ENCODE peak calls at places on chromosomes 16 and 17, in eight cellular contexts. F is AG04450; M is bronchial epithelial cell; I is esophagus squamous epithelium; J is thoracic aorta; D is CD8-positive, alpha-beta T cell; R is SK-N-SH; A is esophagus muscularis mucosa. B is an unnamed sample.

GRCh38 chr17:73436966-73437365 is 125.2 kb upstream of the CDC42EP4 start:
- DNase-seq in M (no peak), I (no peak), A (no peak), D (no peak), F (no peak), R (no peak), J (no peak), B (peak; percentile 46)

GRCh38 chr17:7133424-7133823 is 18.8 kb upstream of the ASGR2 start:
- DNase-seq in J (no peak), D (peak; percentile 46), F (no peak), I (no peak), A (no peak), M (no peak), R (peak; percentile 58), B (no peak)

GRCh38 chr17:38325221-38325851 is 18.4 kb downstream of the GPR179 start:
- DNase-seq in R (peak; percentile 51), F (no peak), A (no peak), J (no peak), I (no peak), D (no peak), M (no peak), B (peak; percentile 27)

GRCh38 chr17:65670667-65671371 is 109.4 kb upstream of the AXIN2 start:
- DNase-seq in A (no peak), R (no peak), J (no peak), F (no peak), D (no peak), M (no peak), I (no peak), B (no peak)

GRCh38 chr17:62821213-62822079 is 13.3 kb upstream of the MARCHF10 start:
- DNase-seq in R (no peak), J (no peak), D (no peak), M (peak; percentile 62), A (peak; percentile 87), F (no peak), I (no peak), B (peak; percentile 44)

GRCh38 chr17:38421224-38421841 is 6.9 kb upstream of the ARHGAP23 start:
- DNase-seq in D (no peak), M (no peak), I (no peak), R (no peak), A (no peak), F (peak; percentile 44), J (no peak), B (peak; percentile 65)

GRCh38 chr17:2025622-2026309 is 632 bp upstream of the RTN4RL1 start:
- DNase-seq in I (no peak), A (no peak), D (peak; percentile 24), M (peak; percentile 55), R (peak; percentile 93), J (no peak), F (no peak), B (peak; percentile 66)

GRCh38 chr16:1643521-1643920 is 31.4 kb downstream of the CRAMP1 start:
- DNase-seq in I (no peak), D (no peak), J (no peak), R (no peak), F (no peak), M (no peak), A (no peak), B (no peak)

GRCh38 chr17:6651483-6652452 is at the start of the genes C17orf100 and MED31:
- DNase-seq in A (peak; percentile 99), R (peak; percentile 99), F (peak; percentile 61), M (peak; percentile 80), J (peak; percentile 81), I (peak; percentile 62), D (peak; percentile 93), B (peak; percentile 89)

GRCh38 chr17:66564992-66565465 is 262.6 kb downstream of the PRKCA start:
- DNase-seq in R (no peak), I (no peak), M (no peak), F (no peak), A (peak; percentile 60), D (no peak), J (no peak), B (peak; percentile 77)

GRCh38 chr16:25065899-25066298 is 45.6 kb upstream of the LCMT1 start:
- DNase-seq in F (no peak), I (no peak), M (no peak), D (no peak), J (no peak), R (peak; percentile 28), A (no peak), B (no peak)

GRCh38 chr17:5078106-5079028 is at the start of gene ZFP3:
- DNase-seq in R (peak; percentile 95), M (peak; percentile 46), J (no peak), A (peak; percentile 95), I (peak; percentile 51), D (peak; percentile 73), F (peak; percentile 24), B (peak; percentile 81)

GRCh38 chr16:11370084-11370931 is 25.0 kb downstream of the RMI2 start:
- DNase-seq in I (no peak), F (no peak), M (no peak), D (no peak), R (no peak), A (no peak), J (no peak), B (peak; percentile 76)

GRCh38 chr17:57135748-57136342 is 50.8 kb downstream of the AKAP1 start:
- DNase-seq in A (no peak), F (no peak), R (peak; percentile 47), D (no peak), J (no peak), I (no peak), M (no peak), B (no peak)

GRCh38 chr17:50396261-50397110 is 837 bp downstream of the LRRC59 start:
- DNase-seq in D (no peak), F (no peak), M (peak; percentile 64), R (peak; percentile 58), J (peak; percentile 18), A (no peak), I (no peak), B (peak; percentile 65)

GRCh38 chr17:18176152-18176551 is 7.5 kb upstream of the ALKBH5 start:
- DNase-seq in D (no peak), M (no peak), A (no peak), J (no peak), R (no peak), I (no peak), F (no peak), B (no peak)

GRCh38 chr17:80763293-80763867 is 218.7 kb downstream of the RPTOR start:
- DNase-seq in A (no peak), M (no peak), D (no peak), J (no peak), F (no peak), I (no peak), R (no peak), B (no peak)

GRCh38 chr17:46273541-46274236 is 21.2 kb upstream of the LRRC37A start:
- DNase-seq in A (no peak), F (no peak), D (no peak), J (no peak), I (no peak), M (no peak), R (no peak), B (no peak)

GRCh38 chr17:82105882-82106696 is 8.1 kb upstream of the FASN start:
- DNase-seq in D (peak; percentile 57), J (no peak), A (no peak), I (no peak), F (no peak), R (peak; percentile 97), M (peak; percentile 76), B (peak; percentile 53)

GRCh38 chr17:33873218-33873617 is 381.9 kb upstream of the CCL2 start:
- DNase-seq in D (no peak), I (no peak), M (no peak), F (no peak), J (no peak), A (no peak), R (no peak), B (no peak)

DNA sequence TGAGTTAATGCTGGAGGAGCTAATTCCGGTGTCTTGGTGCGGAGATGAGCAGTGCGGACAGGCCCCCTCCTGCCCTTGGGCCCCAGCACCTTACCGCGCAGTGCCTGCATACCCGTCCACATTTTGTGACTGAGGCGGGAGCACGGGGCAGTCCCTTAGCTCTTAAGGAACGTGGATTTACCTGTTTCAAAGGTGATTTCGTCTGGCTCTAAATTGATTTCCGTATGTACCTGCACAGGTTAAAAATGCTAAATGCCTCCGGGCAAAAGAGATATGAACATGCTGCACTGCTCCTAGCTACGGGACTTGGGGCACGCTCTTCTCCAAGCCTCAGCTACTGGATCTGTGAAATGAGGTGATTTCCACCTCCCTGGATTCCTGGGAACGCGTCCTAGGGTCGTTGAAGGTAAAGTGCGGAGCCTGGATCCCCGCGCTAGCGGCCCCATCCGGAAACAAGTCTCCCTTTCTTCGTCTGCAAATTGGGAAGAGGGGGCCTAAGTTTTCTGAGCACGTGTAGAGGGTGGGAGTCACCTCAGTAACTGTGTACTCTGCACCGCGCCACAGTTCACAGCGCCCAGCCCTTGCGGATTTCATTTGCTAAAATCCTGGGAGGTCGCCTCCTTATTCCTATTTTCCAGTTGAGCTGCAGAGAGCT is 669 bp upstream of the CRISPLD2 start:
- DNase-seq in M (peak; percentile 29), I (no peak), R (no peak), D (no peak), J (no peak), F (no peak), A (no peak), B (no peak)
- H3K4me3 ChIP-seq in M (no peak overlapping the region), I (no peak overlapping the region), R (peak overlapping the region; percentile 52), D (peak overlapping the region; percentile 53), J (peak overlapping the region; percentile 74), F (peak overlapping the region; percentile 40), A (peak overlapping the region; percentile 79), B (peak overlapping the region; percentile 68)

GRCh38 chr17:77371888-77372443 is 231.2 kb downstream of the SEC14L1 start:
- DNase-seq in A (no peak), I (no peak), J (no peak), M (no peak), R (no peak), F (no peak), D (no peak), B (no peak)
- H3K4me3 ChIP-seq in A (peak overlapping the region; percentile 93), I (no peak overlapping the region), J (peak overlapping the region; percentile 91), M (no peak overlapping the region), R (no peak overlapping the region), F (peak overlapping the region; percentile 91), D (peak overlapping the region; percentile 99), B (peak overlapping the region; percentile 85)

DNA sequence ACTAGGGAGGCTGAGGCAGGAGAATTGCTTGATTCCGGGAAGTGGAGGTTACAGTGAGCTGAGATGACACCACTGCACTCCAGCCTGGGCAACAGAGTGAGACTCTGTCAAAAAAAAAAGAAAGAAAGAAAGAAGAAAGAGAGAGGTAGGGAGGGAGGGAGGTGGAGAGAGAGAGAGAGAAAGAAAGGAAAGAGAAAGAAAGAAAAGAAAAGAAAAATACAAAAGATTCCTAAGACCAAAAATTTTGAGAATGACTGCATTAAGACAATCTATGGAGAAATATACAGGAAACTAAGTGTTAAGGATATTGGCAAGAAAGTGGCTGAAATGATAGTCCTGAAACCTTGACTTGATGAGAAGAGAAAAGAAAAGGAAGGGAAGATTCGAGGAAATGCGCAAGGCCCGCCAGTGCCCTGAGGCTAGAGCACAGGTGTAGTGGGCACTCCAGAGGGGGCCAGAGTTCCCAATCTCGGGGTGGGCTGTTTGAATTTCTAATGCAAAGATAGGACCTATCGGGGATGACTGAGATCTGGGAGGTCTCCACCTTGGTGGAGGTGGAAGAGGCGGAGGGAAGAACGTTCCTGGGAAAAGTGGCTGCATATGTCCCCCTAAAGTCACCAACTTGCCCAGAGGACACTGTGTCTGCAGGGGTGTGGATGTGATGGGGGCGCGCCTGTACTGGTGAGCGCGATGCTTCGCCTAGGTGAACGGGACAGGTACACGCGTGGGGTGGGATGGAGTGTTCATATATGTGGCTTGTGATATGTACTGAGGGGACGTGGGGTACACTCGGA is 654 bp upstream of the SCNN1B start:
- DNase-seq in I (no peak), J (no peak), D (no peak), M (no peak), R (no peak), A (no peak), F (no peak), B (no peak)
- H3K4me3 ChIP-seq in I (peak overlapping the region; percentile 54), J (no peak overlapping the region), D (no peak overlapping the region), M (peak overlapping the region; percentile 31), R (peak overlapping the region; percentile 15), A (peak overlapping the region; percentile 32), F (no peak overlapping the region), B (no peak overlapping the region)

GRCh38 chr17:45148183-45149036 is at the start of gene HEXIM1:
- DNase-seq in J (peak; percentile 98), A (peak; percentile 100), D (peak; percentile 99), F (peak; percentile 99), I (peak; percentile 96), R (peak; percentile 94), M (peak; percentile 94), B (peak; percentile 100)
- H3K4me3 ChIP-seq in J (peak within 1 kb of the TSS; percentile 86), A (peak within 1 kb of the TSS; percentile 80), D (peak within 1 kb of the TSS; percentile 80), F (peak within 1 kb of the TSS; percentile 96), I (peak within 1 kb of the TSS; percentile 53), R (peak within 1 kb of the TSS; percentile 85), M (peak within 1 kb of the TSS; percentile 70), B (peak within 1 kb of the TSS; percentile 73)

B was measured in choroid plexus epithelial cell.